ENCODE peak calls at places on chromosome 15, in nine cellular contexts. F is thoracic aorta; W is nephron progenitor cell; X is natural killer cell treated with Interleukin-12 subunit alpha and Interleukin-12 subunit beta and Interleukin-15 and Interleukin-18, amount 100 ng/mL, for 72 hours; R is A172; V is HTR-8/SVneo; P is SHP77; Z is GM10248; D is islet precursor cell. N is an unnamed sample.

GRCh38 chr15:41154412-41154811 is 38.3 kb upstream of the INO80 start:
- DNase-seq in V (no peak), R (no peak), D (peak; percentile 53), P (no peak), Z (no peak), F (no peak), X (peak; percentile 32), W (no peak), N (no peak)

GRCh38 chr15:33865416-33865815 is 102.9 kb upstream of the CHRM5 start:
- DNase-seq in V (no peak), F (no peak), R (peak; percentile 50), Z (no peak), P (no peak), X (no peak), W (no peak), D (no peak), N (no peak)

GRCh38 chr15:87145686-87146085 is 1066.0 kb downstream of the AGBL1 start:
- DNase-seq in R (no peak), F (no peak), W (no peak), X (no peak), Z (no peak), V (no peak), P (no peak), D (no peak), N (no peak)

GRCh38 chr15:93063292-93063671 is 25.7 kb downstream of the RGMA start:
- DNase-seq in W (no peak), R (no peak), D (peak; percentile 73), P (no peak), F (no peak), X (no peak), Z (no peak), V (no peak), N (no peak)

GRCh38 chr15:42716125-42716524 is 20.8 kb downstream of the CDAN1 start:
- DNase-seq in Z (no peak), W (no peak), F (no peak), X (no peak), D (no peak), V (no peak), P (no peak), R (no peak), N (peak; percentile 44)

GRCh38 chr15:36831125-36831914 is 251.9 kb downstream of the CDIN1 start:
- DNase-seq in R (peak; percentile 32), V (peak; percentile 9), P (no peak), Z (peak; percentile 21), D (no peak), F (no peak), X (no peak), W (no peak), N (no peak)

GRCh38 chr15:71115567-71116351 is 488 bp downstream of the THSD4 start:
- DNase-seq in X (no peak), R (peak; percentile 36), F (no peak), Z (no peak), P (no peak), V (peak; percentile 51), D (peak; percentile 76), W (peak; percentile 75), N (no peak)

GRCh38 chr15:70748281-70748747 is 15.0 kb downstream of the UACA start:
- DNase-seq in Z (no peak), P (no peak), V (no peak), F (no peak), D (no peak), W (no peak), R (no peak), X (no peak), N (no peak)

GRCh38 chr15:52731732-52732470 is 52.7 kb upstream of the ATOSA start:
- DNase-seq in D (no peak), W (no peak), V (no peak), R (no peak), X (no peak), P (no peak), F (no peak), Z (no peak), N (no peak)

GRCh38 chr15:95840004-95840403 is 490.5 kb upstream of the NR2F2 start:
- DNase-seq in P (no peak), Z (no peak), D (no peak), X (no peak), V (no peak), F (peak; percentile 15), W (no peak), R (no peak), N (no peak)

GRCh38 chr15:58593870-58594269 is 155.6 kb downstream of the ADAM10 start:
- DNase-seq in P (no peak), W (no peak), Z (peak; percentile 25), D (no peak), F (no peak), V (no peak), X (no peak), R (no peak), N (no peak)

GRCh38 chr15:57553526-57553925 is 38.2 kb upstream of the MYZAP start:
- DNase-seq in X (no peak), P (peak; percentile 31), W (no peak), F (no peak), Z (no peak), D (no peak), R (no peak), V (no peak), N (no peak)

GRCh38 chr15:74384566-74385441 is 17.4 kb upstream of the CYP11A1 start:
- DNase-seq in V (no peak), P (no peak), X (no peak), R (peak; percentile 92), W (no peak), F (no peak), D (no peak), Z (peak; percentile 85), N (peak; percentile 82)

GRCh38 chr15:73368301-73369072 is at the start of gene HCN4:
- DNase-seq in D (peak; percentile 66), Z (no peak), F (no peak), R (no peak), P (no peak), X (no peak), V (peak; percentile 57), W (peak; percentile 65), N (no peak)

GRCh38 chr15:38061856-38062649 is 127.6 kb downstream of the TMCO5A start:
- DNase-seq in V (no peak), W (no peak), P (no peak), D (no peak), R (no peak), X (no peak), F (no peak), Z (no peak), N (no peak)

GRCh38 chr15:89095073-89095472 is 6.8 kb downstream of the ABHD2 start:
- DNase-seq in Z (no peak), P (no peak), R (no peak), D (no peak), V (no peak), X (no peak), W (no peak), F (no peak), N (no peak)

GRCh38 chr15:63973212-63974009 is 72.9 kb downstream of the DAPK2 start:
- DNase-seq in V (no peak), Z (no peak), F (no peak), R (peak; percentile 8), P (no peak), X (no peak), D (peak; percentile 32), W (no peak), N (no peak)

GRCh38 chr15:69973102-69973714 is 124.5 kb downstream of the TLE3 start:
- DNase-seq in D (peak; percentile 82), F (no peak), P (no peak), R (peak; percentile 54), W (peak; percentile 29), Z (no peak), V (peak; percentile 77), X (no peak), N (no peak)

GRCh38 chr15:31346367-31347066 is 19.9 kb downstream of the KLF13 start:
- DNase-seq in F (no peak), W (no peak), Z (peak; percentile 78), P (no peak), X (no peak), D (no peak), R (no peak), V (no peak), N (no peak)

GRCh38 chr15:66711886-66712285 is 9.8 kb downstream of the SMAD6 start:
- DNase-seq in F (no peak), V (no peak), Z (no peak), W (no peak), P (no peak), R (no peak), X (no peak), D (no peak), N (no peak)

GRCh38 chr15:40427188-40427587 is 13.6 kb upstream of the BAHD1 start:
- DNase-seq in Z (no peak), P (no peak), F (no peak), R (no peak), V (no peak), W (no peak), X (no peak), D (no peak), N (no peak)

GRCh38 chr15:57218826-57219576 is 157.3 kb upstream of the CGNL1 start:
- DNase-seq in Z (no peak), P (peak; percentile 94), X (no peak), R (peak; percentile 15), W (no peak), D (no peak), F (no peak), V (no peak), N (no peak)

GRCh38 chr15:28945626-28946215 is 59.9 kb downstream of the APBA2 start:
- DNase-seq in Z (no peak), F (no peak), V (no peak), D (peak; percentile 33), R (no peak), W (no peak), P (no peak), X (no peak), N (peak; percentile 52)

GRCh38 chr15:100394726-100395125 is 53.0 kb upstream of the ADAMTS17 start:
- DNase-seq in Z (no peak), F (no peak), V (no peak), R (no peak), X (no peak), D (no peak), P (no peak), W (no peak), N (no peak)

GRCh38 chr15:57947781-57948180 is 117.7 kb downstream of the ALDH1A2 start:
- DNase-seq in X (no peak), F (no peak), D (no peak), V (no peak), P (no peak), R (no peak), Z (no peak), W (no peak), N (no peak)

GRCh38 chr15:61500951-61501350 is 271.8 kb upstream of the RORA start:
- DNase-seq in V (no peak), P (no peak), R (no peak), F (no peak), Z (no peak), D (no peak), W (no peak), X (no peak), N (no peak)

GRCh38 chr15:32041294-32041693 is 11.0 kb downstream of the CHRNA7 start:
- DNase-seq in Z (no peak), R (no peak), P (no peak), X (no peak), F (no peak), V (no peak), D (no peak), W (no peak), N (no peak)

GRCh38 chr15:52559583-52559982 is 9.2 kb downstream of the ARPP19 start:
- DNase-seq in X (no peak), Z (no peak), W (no peak), V (no peak), P (no peak), F (no peak), D (no peak), R (no peak), N (no peak)

GRCh38 chr15:85388506-85388905 is 8.1 kb downstream of the AKAP13 start:
- DNase-seq in Z (no peak), P (no peak), X (no peak), D (no peak), F (no peak), W (no peak), R (no peak), V (no peak), N (no peak)

GRCh38 chr15:64004059-64004458 is 42.2 kb downstream of the DAPK2 start:
- DNase-seq in W (no peak), F (no peak), P (no peak), R (no peak), D (no peak), Z (no peak), V (no peak), X (no peak), N (no peak)

N was measured in activated CD8-positive, alpha-beta memory T cell treated with anti-CD3 and anti-CD28 coated beads for 24 hours.